ENCODE peak calls at places on chromosome 2, in seven cellular contexts. One of them, this sample, is unnamed.

GRCh38 chr2:207161247-207161646 is 4.5 kb downstream of the KLF7 start:
- DNase-seq in heart right ventricle: no peak
- DNase-seq in hepatocyte: no peak
- DNase-seq in GM20000: no peak
- DNase-seq in B cell: no peak
- DNase-seq in esophagus muscularis mucosa: no peak
- DNase-seq in tibial nerve: no peak
- DNase-seq in this sample: no peak

GRCh38 chr2:170088776-170089175 is 89.2 kb upstream of the MYO3B start:
- DNase-seq in heart right ventricle: peak
- DNase-seq in hepatocyte: no peak
- DNase-seq in GM20000: no peak
- DNase-seq in B cell: no peak
- DNase-seq in esophagus muscularis mucosa: no peak
- DNase-seq in tibial nerve: no peak
- DNase-seq in this sample: no peak

GRCh38 chr2:26330604-26331003 is 15.3 kb upstream of the SELENOI start:
- DNase-seq in heart right ventricle: no peak
- DNase-seq in hepatocyte: no peak
- DNase-seq in GM20000: no peak
- DNase-seq in B cell: no peak
- DNase-seq in esophagus muscularis mucosa: no peak
- DNase-seq in tibial nerve: no peak
- DNase-seq in this sample: no peak

GRCh38 chr2:50953021-50953420 is 78.9 kb downstream of the NRXN1 start:
- DNase-seq in heart right ventricle: no peak
- DNase-seq in hepatocyte: no peak
- DNase-seq in GM20000: no peak
- DNase-seq in B cell: no peak
- DNase-seq in esophagus muscularis mucosa: no peak
- DNase-seq in tibial nerve: no peak
- DNase-seq in this sample: no peak

GRCh38 chr2:100524331-100524730 is 38.5 kb upstream of the PDCL3 start:
- DNase-seq in heart right ventricle: no peak
- DNase-seq in hepatocyte: no peak
- DNase-seq in GM20000: no peak
- DNase-seq in B cell: no peak
- DNase-seq in esophagus muscularis mucosa: no peak
- DNase-seq in tibial nerve: no peak
- DNase-seq in this sample: no peak

GRCh38 chr2:172783091-172783898 is 47.6 kb downstream of the RAPGEF4 start:
- DNase-seq in heart right ventricle: peak
- DNase-seq in hepatocyte: peak
- DNase-seq in GM20000: no peak
- DNase-seq in B cell: no peak
- DNase-seq in esophagus muscularis mucosa: no peak
- DNase-seq in tibial nerve: no peak
- DNase-seq in this sample: no peak

GRCh38 chr2:68569604-68570003 is 73.8 kb upstream of the PROKR1 start:
- DNase-seq in heart right ventricle: no peak
- DNase-seq in hepatocyte: no peak
- DNase-seq in GM20000: no peak
- DNase-seq in B cell: no peak
- DNase-seq in esophagus muscularis mucosa: no peak
- DNase-seq in tibial nerve: no peak
- DNase-seq in this sample: no peak

GRCh38 chr2:229539628-229540027 is 174.7 kb downstream of the DNER start:
- DNase-seq in heart right ventricle: no peak
- DNase-seq in hepatocyte: no peak
- DNase-seq in GM20000: no peak
- DNase-seq in B cell: no peak
- DNase-seq in esophagus muscularis mucosa: no peak
- DNase-seq in tibial nerve: no peak
- DNase-seq in this sample: no peak

GRCh38 chr2:61543062-61543461 is 4.9 kb upstream of the XPO1 start:
- DNase-seq in heart right ventricle: no peak
- DNase-seq in hepatocyte: no peak
- DNase-seq in GM20000: no peak
- DNase-seq in B cell: no peak
- DNase-seq in esophagus muscularis mucosa: no peak
- DNase-seq in tibial nerve: no peak
- DNase-seq in this sample: no peak
- TF ChIP-seq CTCF in heart right ventricle: no peak
- TF ChIP-seq CTCF in hepatocyte: no peak
- TF ChIP-seq CTCF in GM20000: no peak
- TF ChIP-seq CTCF in B cell: peak
- TF ChIP-seq CTCF in esophagus muscularis mucosa: no peak
- TF ChIP-seq CTCF in tibial nerve: no peak
- TF ChIP-seq CTCF in this sample: no peak

DNA sequence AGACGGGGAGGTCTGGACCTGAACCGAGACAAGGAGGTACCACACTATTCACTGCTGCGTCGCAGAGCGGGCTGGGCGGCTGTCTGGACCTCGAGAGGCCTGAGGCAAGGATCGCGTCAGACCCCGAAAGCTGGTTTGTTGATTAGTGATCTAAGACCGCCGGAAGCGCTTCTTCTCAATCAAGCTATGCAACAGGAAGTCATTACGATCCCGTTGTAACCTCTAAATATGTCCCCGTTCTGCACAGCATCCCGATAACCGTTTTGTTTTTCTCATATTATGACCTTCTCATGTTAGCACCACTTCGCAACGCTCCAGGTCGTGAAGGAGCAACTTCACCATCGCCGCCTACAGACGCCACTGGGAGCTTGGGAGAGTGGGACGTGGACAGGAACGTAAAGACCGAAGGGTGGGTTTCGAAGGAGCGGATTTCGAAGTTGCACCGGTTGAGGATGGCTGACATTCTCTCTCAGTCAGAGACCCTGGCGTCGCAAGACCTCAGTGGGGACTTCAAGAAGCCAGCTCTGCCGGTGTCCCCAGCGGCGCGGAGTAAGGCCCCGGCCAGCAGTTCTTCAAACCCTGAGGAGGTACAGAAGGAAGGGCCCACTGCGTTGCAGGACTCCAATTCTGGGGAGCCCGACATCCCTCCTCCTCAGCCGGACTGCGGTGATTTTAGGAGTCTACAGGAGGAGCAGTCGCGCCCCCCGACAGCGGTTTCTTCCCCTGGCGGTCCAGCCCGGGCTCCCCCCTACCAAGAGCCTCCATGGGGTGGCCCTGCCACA is at the start of the genes SLC4A1AP and SUPT7L:
- DNase-seq in heart right ventricle: peak
- DNase-seq in hepatocyte: peak
- DNase-seq in GM20000: peak
- DNase-seq in B cell: peak
- DNase-seq in esophagus muscularis mucosa: peak
- DNase-seq in tibial nerve: peak
- DNase-seq in this sample: peak
- TF ChIP-seq CTCF in heart right ventricle: no peak
- TF ChIP-seq CTCF in hepatocyte: peak
- TF ChIP-seq CTCF in GM20000: no peak
- TF ChIP-seq CTCF in B cell: no peak
- TF ChIP-seq CTCF in esophagus muscularis mucosa: no peak
- TF ChIP-seq CTCF in tibial nerve: no peak
- TF ChIP-seq CTCF in this sample: no peak

GRCh38 chr2:111698743-111699554 is 185.0 kb downstream of the ANAPC1 start:
- DNase-seq in heart right ventricle: peak
- DNase-seq in hepatocyte: peak
- DNase-seq in GM20000: no peak
- DNase-seq in B cell: no peak
- DNase-seq in esophagus muscularis mucosa: no peak
- DNase-seq in tibial nerve: peak
- DNase-seq in this sample: no peak
- TF ChIP-seq CTCF in heart right ventricle: no peak
- TF ChIP-seq CTCF in hepatocyte: peak
- TF ChIP-seq CTCF in GM20000: no peak
- TF ChIP-seq CTCF in B cell: no peak
- TF ChIP-seq CTCF in esophagus muscularis mucosa: peak
- TF ChIP-seq CTCF in tibial nerve: no peak
- TF ChIP-seq CTCF in this sample: peak

GRCh38 chr2:74128206-74128605 is 19.5 kb downstream of the BOLA3 start:
- DNase-seq in heart right ventricle: no peak
- DNase-seq in hepatocyte: no peak
- DNase-seq in GM20000: no peak
- DNase-seq in B cell: no peak
- DNase-seq in esophagus muscularis mucosa: no peak
- DNase-seq in tibial nerve: no peak
- DNase-seq in this sample: no peak
- TF ChIP-seq CTCF in heart right ventricle: no peak
- TF ChIP-seq CTCF in hepatocyte: no peak
- TF ChIP-seq CTCF in GM20000: no peak
- TF ChIP-seq CTCF in B cell: no peak
- TF ChIP-seq CTCF in esophagus muscularis mucosa: no peak
- TF ChIP-seq CTCF in tibial nerve: no peak
- TF ChIP-seq CTCF in this sample: no peak

GRCh38 chr2:64913357-64913869 is 75.8 kb upstream of the SLC1A4 start:
- DNase-seq in heart right ventricle: no peak
- DNase-seq in hepatocyte: peak
- DNase-seq in GM20000: no peak
- DNase-seq in B cell: no peak
- DNase-seq in esophagus muscularis mucosa: no peak
- DNase-seq in tibial nerve: no peak
- DNase-seq in this sample: no peak
- TF ChIP-seq CTCF in heart right ventricle: no peak
- TF ChIP-seq CTCF in hepatocyte: peak
- TF ChIP-seq CTCF in GM20000: peak
- TF ChIP-seq CTCF in B cell: no peak
- TF ChIP-seq CTCF in esophagus muscularis mucosa: no peak
- TF ChIP-seq CTCF in tibial nerve: no peak
- TF ChIP-seq CTCF in this sample: peak

GRCh38 chr2:60337142-60337497 is 216.3 kb downstream of the BCL11A start:
- DNase-seq in heart right ventricle: no peak
- DNase-seq in hepatocyte: no peak
- DNase-seq in GM20000: peak
- DNase-seq in B cell: peak
- DNase-seq in esophagus muscularis mucosa: peak
- DNase-seq in tibial nerve: no peak
- DNase-seq in this sample: no peak
- TF ChIP-seq CTCF in heart right ventricle: peak
- TF ChIP-seq CTCF in hepatocyte: no peak
- TF ChIP-seq CTCF in GM20000: peak
- TF ChIP-seq CTCF in B cell: no peak
- TF ChIP-seq CTCF in esophagus muscularis mucosa: no peak
- TF ChIP-seq CTCF in tibial nerve: no peak
- TF ChIP-seq CTCF in this sample: peak

GRCh38 chr2:138722316-138722715 is 57.9 kb downstream of the NXPH2 start:
- DNase-seq in heart right ventricle: no peak
- DNase-seq in hepatocyte: no peak
- DNase-seq in GM20000: no peak
- DNase-seq in B cell: no peak
- DNase-seq in esophagus muscularis mucosa: peak
- DNase-seq in tibial nerve: no peak
- DNase-seq in this sample: no peak
- TF ChIP-seq CTCF in heart right ventricle: no peak
- TF ChIP-seq CTCF in hepatocyte: no peak
- TF ChIP-seq CTCF in GM20000: no peak
- TF ChIP-seq CTCF in B cell: no peak
- TF ChIP-seq CTCF in esophagus muscularis mucosa: no peak
- TF ChIP-seq CTCF in tibial nerve: no peak
- TF ChIP-seq CTCF in this sample: no peak

GRCh38 chr2:196171248-196171871 is at the start of gene STK17B:
- DNase-seq in heart right ventricle: peak
- DNase-seq in hepatocyte: peak
- DNase-seq in GM20000: peak
- DNase-seq in B cell: peak
- DNase-seq in esophagus muscularis mucosa: peak
- DNase-seq in tibial nerve: peak
- DNase-seq in this sample: peak
- TF ChIP-seq CTCF in heart right ventricle: no peak
- TF ChIP-seq CTCF in hepatocyte: no peak
- TF ChIP-seq CTCF in GM20000: no peak
- TF ChIP-seq CTCF in B cell: no peak
- TF ChIP-seq CTCF in esophagus muscularis mucosa: no peak
- TF ChIP-seq CTCF in tibial nerve: no peak
- TF ChIP-seq CTCF in this sample: peak

GRCh38 chr2:74646201-74646600 is 1.9 kb downstream of the M1AP start:
- DNase-seq in heart right ventricle: no peak
- DNase-seq in hepatocyte: no peak
- DNase-seq in GM20000: no peak
- DNase-seq in B cell: no peak
- DNase-seq in esophagus muscularis mucosa: no peak
- DNase-seq in tibial nerve: no peak
- DNase-seq in this sample: no peak
- TF ChIP-seq CTCF in heart right ventricle: no peak
- TF ChIP-seq CTCF in hepatocyte: no peak
- TF ChIP-seq CTCF in GM20000: no peak
- TF ChIP-seq CTCF in B cell: no peak
- TF ChIP-seq CTCF in esophagus muscularis mucosa: no peak
- TF ChIP-seq CTCF in tibial nerve: no peak
- TF ChIP-seq CTCF in this sample: no peak

This sample was measured in GM13977.